ENCODE peak calls at places on chromosomes 6 and 20, in six cellular contexts. One of them, this sample, is unnamed.

GRCh38 chr6:50264995-50265571 is 215.4 kb upstream of the DEFB112 start:
- DNase-seq in spleen: no peak
- DNase-seq in right atrium auricular region: no peak
- DNase-seq in mesenchymal stem cell: no peak
- DNase-seq in gastrocnemius medialis: no peak
- DNase-seq in esophagus muscularis mucosa: no peak
- DNase-seq in this sample: no peak

GRCh38 chr6:168086066-168086465 is 7.1 kb upstream of the FRMD1 start:
- DNase-seq in spleen: no peak
- DNase-seq in right atrium auricular region: no peak
- DNase-seq in mesenchymal stem cell: no peak
- DNase-seq in gastrocnemius medialis: no peak
- DNase-seq in esophagus muscularis mucosa: no peak
- DNase-seq in this sample: no peak

GRCh38 chr20:62374431-62375152 is 7.5 kb upstream of the LAMA5 start:
- DNase-seq in spleen: no peak
- DNase-seq in right atrium auricular region: no peak
- DNase-seq in mesenchymal stem cell: peak; percentile 61
- DNase-seq in gastrocnemius medialis: no peak
- DNase-seq in esophagus muscularis mucosa: no peak
- DNase-seq in this sample: no peak

GRCh38 chr6:44494011-44494501 is 106.5 kb downstream of the CDC5L start:
- DNase-seq in spleen: no peak
- DNase-seq in right atrium auricular region: no peak
- DNase-seq in mesenchymal stem cell: peak; percentile 13
- DNase-seq in gastrocnemius medialis: no peak
- DNase-seq in esophagus muscularis mucosa: no peak
- DNase-seq in this sample: no peak

GRCh38 chr20:59604770-59605665 is 678 bp downstream of the PHACTR3 start:
- DNase-seq in spleen: no peak
- DNase-seq in right atrium auricular region: no peak
- DNase-seq in mesenchymal stem cell: no peak
- DNase-seq in gastrocnemius medialis: no peak
- DNase-seq in esophagus muscularis mucosa: no peak
- DNase-seq in this sample: no peak

GRCh38 chr20:37385659-37386504 is 39.9 kb downstream of the SRC start:
- DNase-seq in spleen: peak; percentile 76
- DNase-seq in right atrium auricular region: no peak
- DNase-seq in mesenchymal stem cell: no peak
- DNase-seq in gastrocnemius medialis: peak; percentile 6
- DNase-seq in esophagus muscularis mucosa: no peak
- DNase-seq in this sample: peak; percentile 60

GRCh38 chr6:41055149-41055548 is 2.1 kb downstream of the APOBEC2 start:
- DNase-seq in spleen: no peak
- DNase-seq in right atrium auricular region: peak; percentile 56
- DNase-seq in mesenchymal stem cell: peak; percentile 43
- DNase-seq in gastrocnemius medialis: peak; percentile 72
- DNase-seq in esophagus muscularis mucosa: no peak
- DNase-seq in this sample: no peak

GRCh38 chr20:51331466-51331865 is 211.1 kb downstream of the NFATC2 start:
- DNase-seq in spleen: peak; percentile 70
- DNase-seq in right atrium auricular region: no peak
- DNase-seq in mesenchymal stem cell: no peak
- DNase-seq in gastrocnemius medialis: no peak
- DNase-seq in esophagus muscularis mucosa: no peak
- DNase-seq in this sample: no peak

GRCh38 chr6:17280138-17280537 is 1.0 kb upstream of the RBM24 start:
- DNase-seq in spleen: no peak
- DNase-seq in right atrium auricular region: no peak
- DNase-seq in mesenchymal stem cell: peak; percentile 8
- DNase-seq in gastrocnemius medialis: no peak
- DNase-seq in esophagus muscularis mucosa: no peak
- DNase-seq in this sample: no peak

GRCh38 chr6:158467923-158468322 is 92.0 kb upstream of the TMEM181 start:
- DNase-seq in spleen: no peak
- DNase-seq in right atrium auricular region: no peak
- DNase-seq in mesenchymal stem cell: no peak
- DNase-seq in gastrocnemius medialis: no peak
- DNase-seq in esophagus muscularis mucosa: no peak
- DNase-seq in this sample: no peak

GRCh38 chr20:48006036-48006833 is 221.0 kb upstream of the SULF2 start:
- DNase-seq in spleen: peak; percentile 83
- DNase-seq in right atrium auricular region: peak; percentile 30
- DNase-seq in mesenchymal stem cell: no peak
- DNase-seq in gastrocnemius medialis: no peak
- DNase-seq in esophagus muscularis mucosa: no peak
- DNase-seq in this sample: no peak

GRCh38 chr20:31236953-31237352 is 20.5 kb upstream of the DEFB115 start:
- DNase-seq in spleen: no peak
- DNase-seq in right atrium auricular region: no peak
- DNase-seq in mesenchymal stem cell: no peak
- DNase-seq in gastrocnemius medialis: no peak
- DNase-seq in esophagus muscularis mucosa: no peak
- DNase-seq in this sample: no peak

GRCh38 chr20:31237763-31238162 is 19.7 kb upstream of the DEFB115 start:
- DNase-seq in spleen: no peak
- DNase-seq in right atrium auricular region: no peak
- DNase-seq in mesenchymal stem cell: no peak
- DNase-seq in gastrocnemius medialis: no peak
- DNase-seq in esophagus muscularis mucosa: no peak
- DNase-seq in this sample: no peak

GRCh38 chr20:31239139-31239538 is 18.3 kb upstream of the DEFB115 start:
- DNase-seq in spleen: no peak
- DNase-seq in right atrium auricular region: no peak
- DNase-seq in mesenchymal stem cell: no peak
- DNase-seq in gastrocnemius medialis: no peak
- DNase-seq in esophagus muscularis mucosa: no peak
- DNase-seq in this sample: no peak
- H3K9me3 ChIP-seq in spleen: peaks cover 84% of the 10 kb centered on the region
- H3K9me3 ChIP-seq in right atrium auricular region: peaks cover 80% of the 10 kb centered on the region
- H3K9me3 ChIP-seq in mesenchymal stem cell: peaks cover 86% of the 10 kb centered on the region
- H3K9me3 ChIP-seq in gastrocnemius medialis: no peaks in the 10 kb centered on the region
- H3K9me3 ChIP-seq in esophagus muscularis mucosa: peaks cover 71% of the 10 kb centered on the region
- H3K9me3 ChIP-seq in this sample: peaks cover 8% of the 10 kb centered on the region

DNA sequence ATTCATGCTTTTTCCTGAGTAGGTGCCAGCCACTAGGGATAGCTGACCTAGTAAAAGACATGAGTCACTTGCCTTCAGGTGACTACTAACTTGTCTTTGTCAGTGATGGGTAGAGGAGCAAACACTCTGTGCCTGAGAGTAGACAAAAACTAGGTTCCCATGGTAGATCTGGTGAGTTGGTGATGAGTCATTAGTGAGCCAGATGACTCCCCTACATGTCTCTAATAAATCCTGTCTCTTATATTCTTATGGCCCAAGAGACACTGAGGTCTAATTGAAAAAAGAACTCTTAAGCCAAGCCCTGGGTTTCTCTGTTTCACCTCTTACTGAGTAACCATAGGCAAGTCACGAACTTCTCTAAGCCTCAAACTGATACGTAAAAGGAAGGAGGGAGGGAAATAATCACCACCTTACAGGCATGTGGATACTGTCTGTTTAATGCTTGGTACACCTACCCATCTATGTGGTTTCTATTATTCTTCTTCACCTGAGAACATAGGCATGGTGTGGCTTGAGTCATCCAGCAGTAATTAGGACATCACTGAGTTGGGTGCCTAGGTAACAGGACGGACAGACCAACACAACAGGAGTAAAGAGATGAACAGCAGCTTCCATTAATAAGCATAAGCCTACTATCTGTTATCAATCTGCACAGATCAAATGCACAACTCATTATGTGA is 20.3 kb downstream of the TTPAL start:
- DNase-seq in spleen: no peak
- DNase-seq in right atrium auricular region: no peak
- DNase-seq in mesenchymal stem cell: peak; percentile 98
- DNase-seq in gastrocnemius medialis: no peak
- DNase-seq in esophagus muscularis mucosa: no peak
- DNase-seq in this sample: peak; percentile 28
- H3K27ac ChIP-seq in spleen: peak overlapping the region; percentile 82
- H3K27ac ChIP-seq in right atrium auricular region: peak overlapping the region; percentile 28
- H3K27ac ChIP-seq in mesenchymal stem cell: peak overlapping the region; percentile 7
- H3K27ac ChIP-seq in gastrocnemius medialis: peak overlapping the region; percentile 82
- H3K27ac ChIP-seq in esophagus muscularis mucosa: peak overlapping the region; percentile 26
- H3K27ac ChIP-seq in this sample: peak overlapping the region; percentile 38

GRCh38 chr6:134544737-134545136 is 226.8 kb upstream of the SGK1 start:
- DNase-seq in spleen: no peak
- DNase-seq in right atrium auricular region: no peak
- DNase-seq in mesenchymal stem cell: no peak
- DNase-seq in gastrocnemius medialis: no peak
- DNase-seq in esophagus muscularis mucosa: no peak
- DNase-seq in this sample: no peak

GRCh38 chr6:134543128-134543527 is 225.2 kb upstream of the SGK1 start:
- DNase-seq in spleen: no peak
- DNase-seq in right atrium auricular region: no peak
- DNase-seq in mesenchymal stem cell: no peak
- DNase-seq in gastrocnemius medialis: no peak
- DNase-seq in esophagus muscularis mucosa: no peak
- DNase-seq in this sample: no peak

GRCh38 chr6:134537146-134537555 is 219.2 kb upstream of the SGK1 start:
- DNase-seq in spleen: no peak
- DNase-seq in right atrium auricular region: no peak
- DNase-seq in mesenchymal stem cell: peak; percentile 75
- DNase-seq in gastrocnemius medialis: no peak
- DNase-seq in esophagus muscularis mucosa: no peak
- DNase-seq in this sample: no peak

GRCh38 chr6:134539865-134540323 is 222.0 kb upstream of the SGK1 start:
- DNase-seq in spleen: no peak
- DNase-seq in right atrium auricular region: peak; percentile 59
- DNase-seq in mesenchymal stem cell: peak; percentile 69
- DNase-seq in gastrocnemius medialis: no peak
- DNase-seq in esophagus muscularis mucosa: no peak
- DNase-seq in this sample: no peak

GRCh38 chr6:134541001-134541400 is 223.1 kb upstream of the SGK1 start:
- DNase-seq in spleen: no peak
- DNase-seq in right atrium auricular region: no peak
- DNase-seq in mesenchymal stem cell: no peak
- DNase-seq in gastrocnemius medialis: no peak
- DNase-seq in esophagus muscularis mucosa: no peak
- DNase-seq in this sample: no peak
- H3K9me3 ChIP-seq in spleen: no peaks in the 10 kb centered on the region
- H3K9me3 ChIP-seq in right atrium auricular region: no peaks in the 10 kb centered on the region
- H3K9me3 ChIP-seq in mesenchymal stem cell: no peaks in the 10 kb centered on the region
- H3K9me3 ChIP-seq in gastrocnemius medialis: no peaks in the 10 kb centered on the region
- H3K9me3 ChIP-seq in esophagus muscularis mucosa: no peaks in the 10 kb centered on the region
- H3K9me3 ChIP-seq in this sample: no peaks in the 10 kb centered on the region

DNA sequence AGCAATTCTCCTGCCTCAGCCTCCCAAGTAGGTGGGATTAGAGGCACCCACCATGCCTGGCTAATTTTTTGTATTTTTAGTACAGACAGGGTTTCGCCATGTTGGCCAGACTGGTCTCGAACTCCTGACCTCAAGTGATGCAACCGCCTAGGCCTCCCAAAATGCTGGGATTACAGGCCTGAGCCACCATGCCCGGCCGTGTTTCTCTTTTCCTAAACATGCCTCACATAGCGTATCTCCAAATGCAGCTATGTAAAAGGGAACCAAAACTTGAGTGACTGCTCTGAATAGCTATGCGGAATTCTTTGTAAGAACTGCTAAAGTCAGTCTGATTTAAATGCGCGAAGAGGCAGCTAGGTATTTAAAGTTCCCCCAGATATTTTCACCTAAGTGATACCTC is 20.5 kb downstream of the BPIFA2 start:
- DNase-seq in spleen: no peak
- DNase-seq in right atrium auricular region: no peak
- DNase-seq in mesenchymal stem cell: no peak
- DNase-seq in gastrocnemius medialis: no peak
- DNase-seq in esophagus muscularis mucosa: no peak
- DNase-seq in this sample: no peak
- H3K27ac ChIP-seq in spleen: no peak overlapping the region
- H3K27ac ChIP-seq in right atrium auricular region: no peak overlapping the region
- H3K27ac ChIP-seq in mesenchymal stem cell: no peak overlapping the region
- H3K27ac ChIP-seq in gastrocnemius medialis: no peak overlapping the region
- H3K27ac ChIP-seq in esophagus muscularis mucosa: no peak overlapping the region
- H3K27ac ChIP-seq in this sample: no peak overlapping the region

GRCh38 chr20:29740951-29741593 is 1516.4 kb upstream of the DEFB115 start:
- DNase-seq in spleen: no peak
- DNase-seq in right atrium auricular region: no peak
- DNase-seq in mesenchymal stem cell: no peak
- DNase-seq in gastrocnemius medialis: no peak
- DNase-seq in esophagus muscularis mucosa: no peak
- DNase-seq in this sample: no peak
- H3K9me3 ChIP-seq in spleen: peaks cover 11% of the 10 kb centered on the region
- H3K9me3 ChIP-seq in right atrium auricular region: peaks cover 24% of the 10 kb centered on the region
- H3K9me3 ChIP-seq in mesenchymal stem cell: no peaks in the 10 kb centered on the region
- H3K9me3 ChIP-seq in gastrocnemius medialis: no peaks in the 10 kb centered on the region
- H3K9me3 ChIP-seq in esophagus muscularis mucosa: peaks cover 31% of the 10 kb centered on the region
- H3K9me3 ChIP-seq in this sample: no peaks in the 10 kb centered on the region

DNA sequence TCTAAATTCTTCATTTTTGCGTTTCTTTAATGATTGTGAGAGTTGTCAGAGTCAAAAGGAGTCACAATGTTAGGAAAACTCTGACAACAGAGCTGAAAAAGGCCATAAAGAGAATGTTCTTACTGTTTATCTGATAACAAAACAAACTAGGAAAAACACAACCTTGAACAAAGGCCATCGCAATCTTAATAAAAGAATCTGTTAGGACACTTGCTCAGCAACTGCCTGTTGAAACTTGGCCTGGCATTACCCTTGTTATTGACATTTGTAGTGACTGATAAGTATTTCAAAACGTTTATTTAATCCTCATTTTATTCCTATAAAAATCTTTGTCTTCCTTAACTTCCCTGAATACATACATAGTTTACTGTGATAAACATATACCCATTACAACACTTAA is 15.7 kb downstream of the GSTA1 start:
- DNase-seq in spleen: no peak
- DNase-seq in right atrium auricular region: no peak
- DNase-seq in mesenchymal stem cell: no peak
- DNase-seq in gastrocnemius medialis: no peak
- DNase-seq in esophagus muscularis mucosa: no peak
- DNase-seq in this sample: no peak
- H3K27ac ChIP-seq in spleen: no peak overlapping the region
- H3K27ac ChIP-seq in right atrium auricular region: no peak overlapping the region
- H3K27ac ChIP-seq in mesenchymal stem cell: no peak overlapping the region
- H3K27ac ChIP-seq in gastrocnemius medialis: no peak overlapping the region
- H3K27ac ChIP-seq in esophagus muscularis mucosa: no peak overlapping the region
- H3K27ac ChIP-seq in this sample: no peak overlapping the region

GRCh38 chr6:48691420-48691819 is 580.4 kb upstream of the PTCHD4 start:
- DNase-seq in spleen: no peak
- DNase-seq in right atrium auricular region: no peak
- DNase-seq in mesenchymal stem cell: no peak
- DNase-seq in gastrocnemius medialis: no peak
- DNase-seq in esophagus muscularis mucosa: no peak
- DNase-seq in this sample: no peak

DNA sequence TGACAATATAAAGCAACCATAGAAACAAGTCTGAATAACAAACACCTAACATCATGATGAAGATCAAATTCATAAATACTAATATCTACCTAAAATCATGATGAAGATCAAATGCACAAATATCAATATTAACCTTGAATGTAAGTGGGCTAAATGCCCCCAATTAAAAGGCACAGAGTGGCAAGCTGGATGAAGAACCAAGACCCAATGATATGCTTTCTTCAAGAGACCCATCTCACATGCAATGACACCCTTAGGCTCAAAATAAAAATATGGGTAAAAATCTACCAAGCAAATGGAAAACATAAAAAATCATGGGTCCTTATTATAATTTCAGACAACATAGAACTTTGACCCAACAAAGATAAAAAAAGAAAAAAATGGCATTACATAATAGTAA is 578.5 kb upstream of the PTCHD4 start:
- DNase-seq in spleen: no peak
- DNase-seq in right atrium auricular region: no peak
- DNase-seq in mesenchymal stem cell: no peak
- DNase-seq in gastrocnemius medialis: no peak
- DNase-seq in esophagus muscularis mucosa: no peak
- DNase-seq in this sample: no peak
- H3K9me3 ChIP-seq in spleen: peaks cover 12% of the 10 kb centered on the region
- H3K9me3 ChIP-seq in right atrium auricular region: peaks cover 38% of the 10 kb centered on the region
- H3K9me3 ChIP-seq in mesenchymal stem cell: peaks cover 59% of the 10 kb centered on the region
- H3K9me3 ChIP-seq in gastrocnemius medialis: no peaks in the 10 kb centered on the region
- H3K9me3 ChIP-seq in esophagus muscularis mucosa: peaks cover 16% of the 10 kb centered on the region
- H3K9me3 ChIP-seq in this sample: peaks cover 8% of the 10 kb centered on the region

This sample was measured in sigmoid colon.